ENCODE peak calls at places on chromosome 2, in seven cellular contexts. L, B, K, N, H, W and I are unnamed samples.

GRCh38 chr2:159518321-159519005 is 97.9 kb downstream of the BAZ2B start:
- DNase-seq in L (no peak), B (no peak), K (no peak), N (no peak), H (no peak), W (no peak), I (no peak)

GRCh38 chr2:239266779-239267410 is 133.9 kb downstream of the HDAC4 start:
- DNase-seq in L (peak), B (no peak), K (peak), N (peak), H (peak), W (no peak), I (no peak)

GRCh38 chr2:191274404-191274803 is 29.2 kb downstream of the MYO1B start:
- DNase-seq in L (no peak), B (no peak), K (peak), N (no peak), H (no peak), W (no peak), I (no peak)

GRCh38 chr2:22355816-22356433 is 1029.1 kb upstream of the KLHL29 start:
- DNase-seq in L (peak), B (peak), K (peak), N (peak), H (peak), W (peak), I (no peak)

GRCh38 chr2:72148975-72149555 is 1.4 kb upstream of the CYP26B1 start:
- DNase-seq in L (peak), B (peak), K (peak), N (peak), H (no peak), W (peak), I (peak)

GRCh38 chr2:128377071-128377910 is 58.6 kb upstream of the HS6ST1 start:
- DNase-seq in L (no peak), B (no peak), K (no peak), N (peak), H (no peak), W (no peak), I (no peak)

GRCh38 chr2:109352066-109352897 is 223.3 kb downstream of the SH3RF3 start:
- DNase-seq in L (peak), B (no peak), K (no peak), N (peak), H (no peak), W (no peak), I (no peak)

GRCh38 chr2:38509322-38509946 is 93.3 kb downstream of the HNRNPLL start:
- DNase-seq in L (no peak), B (no peak), K (no peak), N (no peak), H (no peak), W (peak), I (no peak)

GRCh38 chr2:237870754-237871651 is 11.6 kb downstream of the RAMP1 start:
- DNase-seq in L (peak), B (no peak), K (no peak), N (peak), H (no peak), W (no peak), I (no peak)

GRCh38 chr2:174939046-174939445 is 66.1 kb downstream of the CHN1 start:
- DNase-seq in L (no peak), B (no peak), K (no peak), N (no peak), H (no peak), W (peak), I (peak)

GRCh38 chr2:171318463-171318934 is 115.3 kb downstream of the METTL8 start:
- DNase-seq in L (no peak), B (no peak), K (peak), N (peak), H (no peak), W (peak), I (no peak)

GRCh38 chr2:190467575-190468083 is 59.5 kb downstream of the MFSD6 start:
- DNase-seq in L (no peak), B (no peak), K (peak), N (peak), H (no peak), W (peak), I (no peak)

GRCh38 chr2:181850914-181851560 is 40.5 kb upstream of the ITPRID2 start:
- DNase-seq in L (no peak), B (no peak), K (no peak), N (no peak), H (no peak), W (no peak), I (no peak)

GRCh38 chr2:143903172-143903856 is 616.6 kb downstream of the ZEB2 start:
- DNase-seq in L (no peak), B (no peak), K (no peak), N (no peak), H (no peak), W (no peak), I (no peak)

GRCh38 chr2:172693037-172693436 is 42.6 kb upstream of the RAPGEF4 start:
- DNase-seq in L (peak), B (no peak), K (no peak), N (peak), H (no peak), W (peak), I (peak)

GRCh38 chr2:231926180-231926741 is at the start of gene NPPC:
- DNase-seq in L (no peak), B (peak), K (peak), N (no peak), H (peak), W (peak), I (no peak)

GRCh38 chr2:30708491-30709290 is 98.6 kb downstream of the CAPN13 start:
- DNase-seq in L (peak), B (no peak), K (peak), N (peak), H (no peak), W (peak), I (no peak)

GRCh38 chr2:12619975-12620374 is 96.8 kb upstream of the TRIB2 start:
- DNase-seq in L (no peak), B (peak), K (no peak), N (peak), H (no peak), W (peak), I (peak)

GRCh38 chr2:29322011-29322410 is 206.8 kb downstream of the CLIP4 start:
- DNase-seq in L (no peak), B (no peak), K (no peak), N (no peak), H (no peak), W (peak), I (no peak)

GRCh38 chr2:225340923-225341322 is 58.6 kb upstream of the NYAP2 start:
- DNase-seq in L (no peak), B (no peak), K (no peak), N (no peak), H (no peak), W (no peak), I (no peak)